ENCODE peak calls at places on chromosomes 16 and 17, in eight cellular contexts. One of them, this sample, is unnamed.

GRCh38 chr17:72117748-72118587 is 2.9 kb upstream of the SOX9 start:
- DNase-seq in stomach: no peak
- DNase-seq in adrenal gland: no peak
- DNase-seq in prostate gland: no peak
- DNase-seq in K562: no peak
- DNase-seq in testis: peak; percentile 44
- DNase-seq in HepG2: no peak
- DNase-seq in tibial nerve: no peak
- DNase-seq in this sample: no peak

GRCh38 chr17:45984368-45984767 is 14.7 kb upstream of the STH start:
- DNase-seq in stomach: no peak
- DNase-seq in tibial nerve: no peak
- DNase-seq in K562: no peak
- DNase-seq in HepG2: no peak
- DNase-seq in testis: no peak
- DNase-seq in adrenal gland: no peak
- DNase-seq in prostate gland: no peak
- DNase-seq in this sample: no peak

GRCh38 chr17:11908711-11909146 is 88.5 kb downstream of the ZNF18 start:
- DNase-seq in prostate gland: no peak
- DNase-seq in adrenal gland: no peak
- DNase-seq in tibial nerve: no peak
- DNase-seq in stomach: no peak
- DNase-seq in HepG2: no peak
- DNase-seq in K562: peak; percentile 95
- DNase-seq in testis: no peak
- DNase-seq in this sample: no peak

GRCh38 chr17:58328195-58329034 is at the start of gene TSPOAP1:
- DNase-seq in HepG2: no peak
- DNase-seq in K562: peak; percentile 92
- DNase-seq in stomach: no peak
- DNase-seq in tibial nerve: no peak
- DNase-seq in testis: no peak
- DNase-seq in prostate gland: no peak
- DNase-seq in adrenal gland: no peak
- DNase-seq in this sample: peak; percentile 38

GRCh38 chr17:75364078-75364477 is 41.4 kb downstream of the GRB2 start:
- DNase-seq in testis: no peak
- DNase-seq in HepG2: no peak
- DNase-seq in adrenal gland: no peak
- DNase-seq in stomach: no peak
- DNase-seq in tibial nerve: no peak
- DNase-seq in prostate gland: no peak
- DNase-seq in K562: no peak
- DNase-seq in this sample: no peak

GRCh38 chr16:75644240-75645012 is 3.0 kb downstream of the KARS1 start:
- DNase-seq in testis: no peak
- DNase-seq in stomach: no peak
- DNase-seq in prostate gland: no peak
- DNase-seq in tibial nerve: no peak
- DNase-seq in adrenal gland: no peak
- DNase-seq in HepG2: no peak
- DNase-seq in K562: no peak
- DNase-seq in this sample: no peak

GRCh38 chr16:2483160-2483559 is 8.2 kb downstream of the TBC1D24 start:
- DNase-seq in testis: no peak
- DNase-seq in adrenal gland: no peak
- DNase-seq in K562: no peak
- DNase-seq in prostate gland: no peak
- DNase-seq in tibial nerve: no peak
- DNase-seq in HepG2: no peak
- DNase-seq in stomach: no peak
- DNase-seq in this sample: no peak

GRCh38 chr16:51734220-51734619 is 583.1 kb upstream of the SALL1 start:
- DNase-seq in prostate gland: no peak
- DNase-seq in stomach: no peak
- DNase-seq in adrenal gland: no peak
- DNase-seq in HepG2: no peak
- DNase-seq in tibial nerve: no peak
- DNase-seq in K562: no peak
- DNase-seq in testis: no peak
- DNase-seq in this sample: no peak

GRCh38 chr17:58302919-58303551 is 22.3 kb upstream of the MPO start:
- DNase-seq in tibial nerve: no peak
- DNase-seq in HepG2: no peak
- DNase-seq in K562: no peak
- DNase-seq in stomach: peak; percentile 14
- DNase-seq in adrenal gland: peak; percentile 10
- DNase-seq in testis: no peak
- DNase-seq in prostate gland: no peak
- DNase-seq in this sample: no peak

DNA sequence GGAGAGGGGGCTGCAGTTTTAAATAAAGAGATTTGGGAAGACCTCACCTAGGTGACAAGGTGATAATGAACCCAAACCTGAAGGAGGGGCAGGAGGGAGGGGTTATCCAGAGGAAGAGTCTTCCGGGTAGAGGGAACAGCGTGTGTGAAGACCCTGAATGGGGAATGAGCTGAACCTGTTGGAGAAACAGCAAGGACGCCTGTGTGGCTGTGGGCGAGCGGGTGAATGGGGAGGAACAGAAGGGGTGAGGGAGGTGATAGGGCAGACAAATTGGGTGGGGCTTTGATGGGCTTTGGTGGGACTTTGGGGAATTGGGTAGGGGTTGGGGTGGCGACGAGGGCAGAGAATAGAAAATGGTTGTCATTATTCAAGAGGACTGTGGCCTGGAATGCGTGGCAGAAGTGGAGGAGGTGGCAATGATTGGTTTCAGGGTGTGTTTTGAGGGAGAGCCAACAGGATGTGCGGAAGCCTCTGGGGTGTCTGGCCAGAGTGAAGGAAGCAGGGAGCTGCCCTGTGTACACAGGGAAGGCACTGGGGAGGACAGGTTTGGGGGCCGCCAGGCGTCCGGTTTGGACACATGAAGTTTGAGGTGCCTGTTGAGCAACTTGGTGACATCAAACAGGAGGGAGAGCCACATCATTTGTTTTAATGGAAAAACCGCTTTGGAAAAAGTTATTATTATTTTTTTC is 48.7 kb downstream of the NKD1 start:
- DNase-seq in tibial nerve: no peak
- DNase-seq in testis: no peak
- DNase-seq in prostate gland: no peak
- DNase-seq in K562: no peak
- DNase-seq in adrenal gland: no peak
- DNase-seq in HepG2: no peak
- DNase-seq in stomach: no peak
- DNase-seq in this sample: no peak
- H3K4me1 ChIP-seq in tibial nerve: peaks cover 40% of the 10 kb centered on the region
- H3K4me1 ChIP-seq in testis: peaks cover 31% of the 10 kb centered on the region
- H3K4me1 ChIP-seq in prostate gland: peaks cover 9% of the 10 kb centered on the region
- H3K4me1 ChIP-seq in K562: no peaks in the 10 kb centered on the region
- H3K4me1 ChIP-seq in adrenal gland: no peaks in the 10 kb centered on the region
- H3K4me1 ChIP-seq in HepG2: peaks cover 78% of the 10 kb centered on the region
- H3K4me1 ChIP-seq in stomach: peaks cover 11% of the 10 kb centered on the region
- H3K4me1 ChIP-seq in this sample: peaks cover 8% of the 10 kb centered on the region

GRCh38 chr17:32349503-32349853 is 479 bp upstream of the ZNF207 start:
- DNase-seq in testis: peak; percentile 38
- DNase-seq in adrenal gland: no peak
- DNase-seq in HepG2: no peak
- DNase-seq in K562: peak; percentile 38
- DNase-seq in stomach: no peak
- DNase-seq in tibial nerve: no peak
- DNase-seq in prostate gland: peak; percentile 41
- DNase-seq in this sample: no peak

GRCh38 chr17:32348483-32348800 is 1.5 kb upstream of the ZNF207 start:
- DNase-seq in K562: peak; percentile 92
- DNase-seq in stomach: no peak
- DNase-seq in tibial nerve: no peak
- DNase-seq in testis: no peak
- DNase-seq in HepG2: no peak
- DNase-seq in adrenal gland: no peak
- DNase-seq in prostate gland: no peak
- DNase-seq in this sample: no peak

GRCh38 chr17:32345953-32346600 is 3.9 kb upstream of the ZNF207 start:
- DNase-seq in adrenal gland: no peak
- DNase-seq in testis: no peak
- DNase-seq in K562: peak; percentile 80
- DNase-seq in prostate gland: no peak
- DNase-seq in HepG2: no peak
- DNase-seq in stomach: no peak
- DNase-seq in tibial nerve: no peak
- DNase-seq in this sample: no peak

GRCh38 chr17:32350662-32351418 is 883 bp downstream of the ZNF207 start:
- DNase-seq in HepG2: peak; percentile 54
- DNase-seq in stomach: peak; percentile 47
- DNase-seq in adrenal gland: no peak
- DNase-seq in prostate gland: no peak
- DNase-seq in K562: peak; percentile 70
- DNase-seq in tibial nerve: no peak
- DNase-seq in testis: peak; percentile 47
- DNase-seq in this sample: no peak

DNA sequence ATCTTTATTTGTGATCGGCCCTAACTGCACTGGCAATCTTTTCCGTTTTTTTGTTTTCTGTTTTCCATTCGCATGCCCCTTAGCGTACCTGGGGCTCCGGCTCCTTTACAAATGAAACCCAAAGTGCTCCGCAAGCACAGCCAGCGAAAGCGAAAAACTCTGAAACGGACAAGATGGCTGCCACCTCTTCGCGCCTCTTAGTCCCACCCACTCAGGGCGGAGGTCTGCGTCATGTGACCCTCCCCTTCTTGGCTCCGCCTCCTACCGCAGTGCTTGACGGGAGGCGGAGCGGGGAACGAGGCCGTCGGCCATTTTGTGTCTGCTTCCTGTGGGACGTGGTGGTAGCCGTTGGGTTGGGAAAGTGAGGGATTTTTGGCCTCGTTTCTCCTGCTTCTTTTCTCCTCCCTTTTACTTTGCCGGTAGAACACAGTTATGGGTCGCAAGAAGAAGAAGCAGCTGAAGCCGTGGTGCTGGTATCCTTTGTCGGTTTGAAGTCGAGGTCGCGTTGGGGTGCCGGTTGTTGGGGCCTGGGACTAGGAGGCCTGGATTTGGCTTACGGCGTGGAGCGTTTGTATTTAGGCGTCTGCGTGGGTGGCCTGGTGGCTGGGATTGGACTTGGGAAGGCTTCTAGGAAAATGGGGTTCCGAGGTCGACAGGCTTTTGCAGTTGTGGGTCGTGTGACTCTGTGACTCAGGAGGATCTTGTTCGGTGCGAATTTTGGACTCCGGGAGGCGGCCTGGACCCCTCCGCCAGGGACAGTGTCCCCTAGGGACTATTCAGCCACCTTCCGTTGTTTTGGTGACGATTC is at the start of gene ZNF207:
- DNase-seq in testis: peak; percentile 97
- DNase-seq in HepG2: peak; percentile 90
- DNase-seq in tibial nerve: peak; percentile 95
- DNase-seq in prostate gland: peak; percentile 95
- DNase-seq in K562: peak; percentile 98
- DNase-seq in adrenal gland: peak; percentile 94
- DNase-seq in stomach: peak; percentile 97
- DNase-seq in this sample: peak; percentile 95
- TF ChIP-seq POLR2A in testis: peak; percentile 79
- TF ChIP-seq POLR2A in HepG2: peak; percentile 96
- TF ChIP-seq POLR2A in tibial nerve: peak; percentile 80
- TF ChIP-seq POLR2A in prostate gland: peak; percentile 93
- TF ChIP-seq POLR2A in K562: peak; percentile 99
- TF ChIP-seq POLR2A in adrenal gland: peak; percentile 86
- TF ChIP-seq POLR2A in stomach: peak; percentile 40
- TF ChIP-seq POLR2A in this sample: peak; percentile 84

GRCh38 chr17:50029185-50029584 is 26.7 kb upstream of the ITGA3 start:
- DNase-seq in K562: no peak
- DNase-seq in tibial nerve: no peak
- DNase-seq in stomach: no peak
- DNase-seq in prostate gland: no peak
- DNase-seq in HepG2: no peak
- DNase-seq in testis: no peak
- DNase-seq in adrenal gland: no peak
- DNase-seq in this sample: no peak

GRCh38 chr17:50026046-50026675 is 29.7 kb upstream of the ITGA3 start:
- DNase-seq in adrenal gland: no peak
- DNase-seq in tibial nerve: no peak
- DNase-seq in testis: no peak
- DNase-seq in HepG2: no peak
- DNase-seq in prostate gland: no peak
- DNase-seq in K562: no peak
- DNase-seq in stomach: no peak
- DNase-seq in this sample: no peak

GRCh38 chr17:50027639-50028206 is 28.2 kb upstream of the ITGA3 start:
- DNase-seq in stomach: peak; percentile 66
- DNase-seq in adrenal gland: peak; percentile 80
- DNase-seq in K562: no peak
- DNase-seq in testis: no peak
- DNase-seq in tibial nerve: no peak
- DNase-seq in prostate gland: no peak
- DNase-seq in HepG2: no peak
- DNase-seq in this sample: peak; percentile 70

GRCh38 chr17:50028207-50029120 is 27.4 kb upstream of the ITGA3 start:
- DNase-seq in tibial nerve: no peak
- DNase-seq in K562: no peak
- DNase-seq in adrenal gland: no peak
- DNase-seq in prostate gland: no peak
- DNase-seq in testis: no peak
- DNase-seq in HepG2: no peak
- DNase-seq in stomach: no peak
- DNase-seq in this sample: no peak

GRCh38 chr17:50026901-50027638 is 28.8 kb upstream of the ITGA3 start:
- DNase-seq in testis: peak; percentile 90
- DNase-seq in prostate gland: peak; percentile 81
- DNase-seq in adrenal gland: peak; percentile 90
- DNase-seq in tibial nerve: peak; percentile 80
- DNase-seq in HepG2: peak; percentile 57
- DNase-seq in stomach: peak; percentile 90
- DNase-seq in K562: peak; percentile 74
- DNase-seq in this sample: peak; percentile 91
- H3K4me1 ChIP-seq in testis: no peaks in the 10 kb centered on the region
- H3K4me1 ChIP-seq in prostate gland: peaks cover 7% of the 10 kb centered on the region
- H3K4me1 ChIP-seq in adrenal gland: peaks cover 12% of the 10 kb centered on the region
- H3K4me1 ChIP-seq in tibial nerve: peaks cover 19% of the 10 kb centered on the region
- H3K4me1 ChIP-seq in HepG2: peaks cover 9% of the 10 kb centered on the region
- H3K4me1 ChIP-seq in stomach: peaks cover 15% of the 10 kb centered on the region
- H3K4me1 ChIP-seq in K562: no peaks in the 10 kb centered on the region
- H3K4me1 ChIP-seq in this sample: peaks cover 8% of the 10 kb centered on the region

DNA sequence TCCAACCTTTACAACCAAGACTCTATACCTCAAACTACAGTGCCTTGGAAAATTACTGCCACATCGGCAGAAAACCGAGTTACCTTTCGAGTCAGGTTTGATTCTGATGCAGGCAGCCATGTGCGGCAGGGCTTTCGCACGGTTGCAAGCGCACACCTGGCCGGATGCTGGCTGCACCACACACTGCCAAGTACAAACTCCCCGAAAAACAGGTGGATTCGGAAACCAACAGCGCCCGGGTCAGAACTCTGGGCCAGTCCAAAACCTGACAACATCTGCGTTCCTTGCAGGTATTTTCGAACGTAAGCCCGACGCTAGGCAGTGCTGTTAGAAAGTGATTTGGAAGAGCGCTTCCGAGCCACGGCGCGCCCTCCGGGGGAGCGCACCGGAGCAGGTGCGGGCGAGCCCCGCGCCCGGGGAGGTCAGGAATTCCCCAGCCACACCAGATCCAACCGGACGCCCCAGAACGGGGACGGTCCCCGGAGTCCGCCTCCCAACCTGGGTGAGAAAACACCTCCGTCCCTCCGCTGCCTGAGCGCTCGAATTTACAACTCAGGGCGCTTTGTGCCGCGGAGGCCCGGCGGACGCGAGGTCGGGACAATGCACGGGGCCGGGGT is 1.2 kb downstream of the USP7 start:
- DNase-seq in tibial nerve: no peak
- DNase-seq in adrenal gland: no peak
- DNase-seq in stomach: peak; percentile 50
- DNase-seq in HepG2: no peak
- DNase-seq in K562: peak; percentile 55
- DNase-seq in testis: peak; percentile 23
- DNase-seq in prostate gland: no peak
- DNase-seq in this sample: peak; percentile 50
- TF ChIP-seq POLR2A in tibial nerve: no peak
- TF ChIP-seq POLR2A in adrenal gland: no peak
- TF ChIP-seq POLR2A in stomach: no peak
- TF ChIP-seq POLR2A in HepG2: no peak
- TF ChIP-seq POLR2A in K562: no peak
- TF ChIP-seq POLR2A in testis: no peak
- TF ChIP-seq POLR2A in prostate gland: no peak
- TF ChIP-seq POLR2A in this sample: no peak